ENCODE peak calls at places on chromosome 5, in seven cellular contexts. Q is posterior cingulate gyrus, O is AG10803, D is cardiac fibroblast, Z is HT1080, B is COR-L47, C is kidney epithelial cell. V is an unnamed sample.
A peak's percentile ranks its signal among the peaks of the same experiment; 100 is the strongest.

GRCh38 chr5:139482050-139482889 is at the start of gene STING1:
- DNase-seq in O (peak; percentile 97), B (peak; percentile 49), Z (peak; percentile 99), C (peak; percentile 78), D (peak; percentile 99), Q (peak; percentile 55), V (no peak)

GRCh38 chr5:4802044-4802443 is 338.1 kb upstream of the ADAMTS16 start:
- DNase-seq in Z (peak; percentile 63), O (peak; percentile 3), Q (no peak), B (no peak), D (no peak), C (peak; percentile 19), V (no peak)

GRCh38 chr5:41751867-41752266 is 118.4 kb downstream of the OXCT1 start:
- DNase-seq in B (no peak), D (no peak), Z (no peak), Q (no peak), O (no peak), C (no peak), V (no peak)

GRCh38 chr5:147177125-147177840 is 57.5 kb upstream of the STK32A start:
- DNase-seq in C (no peak), Z (peak; percentile 74), O (peak; percentile 69), B (no peak), Q (no peak), D (peak; percentile 61), V (no peak)

GRCh38 chr5:73263001-73263710 is 90.2 kb downstream of the TMEM174 start:
- DNase-seq in Q (no peak), O (peak; percentile 90), C (no peak), B (no peak), Z (no peak), D (no peak), V (no peak)

GRCh38 chr5:11467588-11467987 is 436.7 kb downstream of the CTNND2 start:
- DNase-seq in Z (no peak), C (no peak), O (no peak), B (no peak), D (no peak), Q (no peak), V (no peak)

GRCh38 chr5:72816297-72817075 is at the start of gene TNPO1:
- DNase-seq in Z (peak; percentile 92), C (peak; percentile 62), Q (peak; percentile 97), B (peak; percentile 93), D (peak; percentile 97), O (peak; percentile 93), V (peak; percentile 93)

GRCh38 chr5:36305571-36306326 is 4.0 kb upstream of the RANBP3L start:
- DNase-seq in O (peak; percentile 62), Z (peak; percentile 53), C (no peak), Q (peak; percentile 66), B (peak; percentile 42), D (peak; percentile 76), V (no peak)

GRCh38 chr5:141714542-141715303 is 32.7 kb upstream of the ARAP3 start:
- DNase-seq in C (no peak), B (no peak), O (no peak), Q (no peak), Z (peak; percentile 29), D (no peak), V (no peak)

GRCh38 chr5:139904566-139905400 is 109.2 kb downstream of the PSD2 start:
- DNase-seq in O (no peak), B (no peak), D (no peak), Q (no peak), C (no peak), Z (peak; percentile 18), V (no peak)

GRCh38 chr5:52947208-52947607 is 41.9 kb upstream of the ITGA2 start:
- DNase-seq in B (peak; percentile 28), C (no peak), D (no peak), Z (no peak), Q (peak; percentile 32), O (no peak), V (no peak)

GRCh38 chr5:32030686-32031478 is 143.2 kb downstream of the GOLPH3 start:
- DNase-seq in D (no peak), C (no peak), O (peak; percentile 22), Z (peak; percentile 38), Q (no peak), B (no peak), V (no peak)

GRCh38 chr5:157072508-157072907 is 13.6 kb upstream of the HAVCR1 start:
- DNase-seq in B (no peak), Q (no peak), C (no peak), D (no peak), Z (peak; percentile 10), O (no peak), V (no peak)

GRCh38 chr5:170861855-170862766 is at the start of gene RANBP17:
- DNase-seq in O (peak; percentile 67), Q (peak; percentile 72), Z (peak; percentile 69), D (peak; percentile 81), C (no peak), B (peak; percentile 68), V (no peak)

GRCh38 chr5:80152778-80153177 is 103.1 kb downstream of the SERINC5 start:
- DNase-seq in D (no peak), C (no peak), Q (no peak), Z (no peak), B (no peak), O (no peak), V (no peak)

GRCh38 chr5:171695804-171696203 is 89.8 kb upstream of the SMIM23 start:
- DNase-seq in Z (no peak), D (no peak), Q (no peak), C (no peak), O (no peak), B (no peak), V (no peak)

GRCh38 chr5:6383376-6383775 is 5.0 kb upstream of the MED10 start:
- DNase-seq in Q (no peak), D (no peak), Z (no peak), O (no peak), B (no peak), C (no peak), V (no peak)

GRCh38 chr5:159451197-159452052 is 121.1 kb upstream of the IL12B start:
- DNase-seq in C (peak; percentile 75), D (peak; percentile 95), B (no peak), Q (no peak), O (peak; percentile 95), Z (peak; percentile 94), V (peak; percentile 24)

GRCh38 chr5:775960-776861 is 8.3 kb downstream of the ZDHHC11B start:
- DNase-seq in Z (no peak), O (no peak), D (no peak), C (no peak), B (no peak), Q (peak; percentile 53), V (no peak)

GRCh38 chr5:153860482-153860881 is 178.2 kb downstream of the FAM114A2 start:
- DNase-seq in O (no peak), D (no peak), Q (no peak), B (no peak), Z (no peak), C (no peak), V (no peak)

GRCh38 chr5:68343421-68343826 is 127.9 kb downstream of the PIK3R1 start:
- DNase-seq in Q (peak; percentile 66), Z (peak; percentile 67), B (no peak), O (peak; percentile 80), C (peak; percentile 85), D (peak; percentile 90), V (peak; percentile 46)

GRCh38 chr5:163458778-163459405 is 1.0 kb downstream of the NUDCD2 start:
- DNase-seq in D (no peak), O (no peak), Z (peak; percentile 10), C (no peak), B (no peak), Q (no peak), V (no peak)

GRCh38 chr5:93311825-93312224 is 269.2 kb downstream of the NR2F1-AS1 start:
- DNase-seq in B (no peak), O (no peak), Z (no peak), C (no peak), Q (no peak), D (peak; percentile 90), V (peak; percentile 16)

GRCh38 chr5:57042524-57042931 is 90.6 kb upstream of the MIER3 start:
- DNase-seq in B (no peak), D (no peak), Q (no peak), O (no peak), Z (no peak), C (no peak), V (no peak)

GRCh38 chr5:44983006-44983405 is 174.3 kb downstream of the MRPS30 start:
- DNase-seq in D (no peak), Q (no peak), B (no peak), O (no peak), C (no peak), Z (no peak), V (no peak)

GRCh38 chr5:98433673-98434072 is 339.8 kb upstream of the RGMB start:
- DNase-seq in Q (no peak), Z (no peak), D (peak; percentile 13), C (no peak), B (no peak), O (peak; percentile 24), V (no peak)

GRCh38 chr5:101306391-101307137 is 403.5 kb upstream of the ST8SIA4 start:
- DNase-seq in Z (peak; percentile 28), C (peak; percentile 5), Q (no peak), D (no peak), B (peak; percentile 30), O (no peak), V (no peak)

GRCh38 chr5:101721543-101721942 is 574.5 kb downstream of the SLCO4C1 start:
- DNase-seq in C (no peak), B (no peak), Z (no peak), O (no peak), D (no peak), Q (no peak), V (no peak)

GRCh38 chr5:42912184-42912766 is 100.6 kb upstream of the SELENOP start:
- DNase-seq in C (no peak), Z (peak; percentile 50), B (peak; percentile 29), Q (no peak), O (peak; percentile 58), D (peak; percentile 77), V (no peak)

V was measured in occipital lobe.